ENCODE peak calls at places on chromosomes 16 and 17, in four cellular contexts. I, C, X and F are unnamed samples.

GRCh38 chr16:89094252-89094901 is 725 bp downstream of the ACSF3 start:
- DNase-seq in I (no peak), X (no peak), C (peak), F (no peak)

GRCh38 chr16:86118467-86119307 is 219.7 kb downstream of the IRF8 start:
- DNase-seq in X (no peak), C (no peak), I (no peak), F (no peak)

GRCh38 chr16:11914210-11914758 is 1.5 kb downstream of the GSPT1 start:
- DNase-seq in C (no peak), I (no peak), X (no peak), F (no peak)

GRCh38 chr17:37781451-37781850 is 36.6 kb upstream of the HNF1B start:
- DNase-seq in X (no peak), C (no peak), I (no peak), F (no peak)

GRCh38 chr17:80986046-80986445 is 5.6 kb upstream of the CHMP6 start:
- DNase-seq in C (no peak), X (no peak), I (no peak), F (no peak)

GRCh38 chr17:34613064-34614019 is 34.0 kb downstream of the TMEM132E start:
- DNase-seq in C (no peak), X (peak), I (no peak), F (no peak)

GRCh38 chr17:75250009-75250471 is 11.4 kb downstream of the GGA3 start:
- DNase-seq in I (no peak), C (no peak), X (no peak), F (no peak)

GRCh38 chr16:88578446-88579313 is 8.5 kb downstream of the ZC3H18 start:
- DNase-seq in X (no peak), I (no peak), C (no peak), F (no peak)

GRCh38 chr17:69012895-69013805 is 47.6 kb downstream of the ABCA9 start:
- DNase-seq in X (peak), C (no peak), I (no peak), F (no peak)

GRCh38 chr16:65426484-65426883 is 304.6 kb upstream of the CDH11 start:
- DNase-seq in C (no peak), I (no peak), X (no peak), F (no peak)

GRCh38 chr16:65289022-65289421 is 167.2 kb upstream of the CDH11 start:
- DNase-seq in I (no peak), X (no peak), C (no peak), F (no peak)

GRCh38 chr17:63446981-63447687 is 1.0 kb upstream of the CYB561 start:
- DNase-seq in I (no peak), C (no peak), X (no peak), F (no peak)

GRCh38 chr16:70689035-70689969 is 3.4 kb upstream of the MTSS2 start:
- DNase-seq in X (no peak), C (peak), I (no peak), F (no peak)

GRCh38 chr17:41965694-41966375 is 760 bp upstream of the CNP start:
- DNase-seq in X (peak), C (peak), I (peak), F (peak)

GRCh38 chr17:68535903-68536302 is 23.7 kb downstream of the PRKAR1A start:
- DNase-seq in C (no peak), I (no peak), X (no peak), F (no peak)

GRCh38 chr17:726331-726919 is 6.0 kb upstream of the TLCD3A start:
- DNase-seq in X (no peak), C (no peak), I (no peak), F (no peak)

GRCh38 chr17:66984730-66985129 is 20.2 kb downstream of the CACNG4 start:
- DNase-seq in I (no peak), X (no peak), C (no peak), F (no peak)

GRCh38 chr17:1714488-1714979 is 4.4 kb upstream of the TLCD2 start:
- DNase-seq in I (peak), X (peak), C (peak), F (no peak)

GRCh38 chr16:24117680-24118079 is 138.5 kb upstream of the CACNG3 start:
- DNase-seq in C (no peak), I (no peak), X (no peak), F (no peak)

GRCh38 chr16:728131-728889 is 1.4 kb downstream of the HAGHL start:
- DNase-seq in X (peak), C (no peak), I (peak), F (no peak)

GRCh38 chr16:62035115-62036092 is 834 bp downstream of the CDH8 start:
- DNase-seq in X (no peak), I (no peak), C (no peak), F (no peak)

GRCh38 chr16:65200857-65201256 is 79.0 kb upstream of the CDH11 start:
- DNase-seq in I (no peak), X (no peak), C (no peak), F (no peak)

GRCh38 chr16:14002416-14002815 is 68.7 kb upstream of the MRTFB start:
- DNase-seq in X (no peak), C (no peak), I (no peak), F (no peak)

GRCh38 chr16:1261131-1261917 is 5.5 kb downstream of the TPSD1 start:
- DNase-seq in X (no peak), C (no peak), I (no peak), F (no peak)

GRCh38 chr16:78127130-78127529 is 27.7 kb downstream of the WWOX start:
- DNase-seq in C (no peak), I (no peak), X (no peak), F (no peak)

GRCh38 chr17:21214777-21215541 is 998 bp upstream of the TMEM11 start:
- DNase-seq in I (no peak), C (no peak), X (no peak), F (no peak)

GRCh38 chr17:82020874-82021727 is 1.6 kb downstream of the CENPX start:
- DNase-seq in X (no peak), C (peak), I (peak), F (no peak)

GRCh38 chr17:81481011-81481799 is 31.4 kb downstream of the ACTG1 start:
- DNase-seq in I (no peak), C (no peak), X (peak), F (no peak)

GRCh38 chr17:20267459-20267842 is 199.9 kb downstream of the LGALS9B start:
- DNase-seq in C (no peak), I (no peak), X (no peak), F (no peak)

GRCh38 chr17:64784353-64784798 is 122.3 kb upstream of the SMURF2 start:
- DNase-seq in X (no peak), I (no peak), C (no peak), F (no peak)

GRCh38 chr17:42312285-42313130 is 24.2 kb downstream of the STAT5A start:
- DNase-seq in X (peak), C (peak), I (no peak), F (no peak)

GRCh38 chr16:77780378-77780837 is 8.0 kb upstream of the VAT1L start:
- DNase-seq in C (peak), X (no peak), I (peak), F (peak)

GRCh38 chr17:44522883-44523671 is 19.9 kb upstream of the GPATCH8 start:
- DNase-seq in I (peak), C (peak), X (peak), F (no peak)

GRCh38 chr17:8410882-8411238 is 13.2 kb upstream of the RNF222 start:
- DNase-seq in I (no peak), X (no peak), C (no peak), F (no peak)

GRCh38 chr16:27475561-27475960 is 73.6 kb downstream of the IL21R start:
- DNase-seq in C (no peak), I (no peak), X (no peak), F (no peak)

GRCh38 chr17:40545660-40546059 is 19.6 kb downstream of the CCR7 start:
- DNase-seq in I (no peak), C (no peak), X (no peak), F (no peak)

GRCh38 chr16:88591577-88592021 is 21.4 kb downstream of the ZC3H18 start:
- DNase-seq in I (no peak), C (no peak), X (no peak), F (no peak)

GRCh38 chr17:64150237-64151015 is 20.5 kb upstream of the ERN1 start:
- DNase-seq in X (no peak), I (no peak), C (peak), F (no peak)

DNA sequence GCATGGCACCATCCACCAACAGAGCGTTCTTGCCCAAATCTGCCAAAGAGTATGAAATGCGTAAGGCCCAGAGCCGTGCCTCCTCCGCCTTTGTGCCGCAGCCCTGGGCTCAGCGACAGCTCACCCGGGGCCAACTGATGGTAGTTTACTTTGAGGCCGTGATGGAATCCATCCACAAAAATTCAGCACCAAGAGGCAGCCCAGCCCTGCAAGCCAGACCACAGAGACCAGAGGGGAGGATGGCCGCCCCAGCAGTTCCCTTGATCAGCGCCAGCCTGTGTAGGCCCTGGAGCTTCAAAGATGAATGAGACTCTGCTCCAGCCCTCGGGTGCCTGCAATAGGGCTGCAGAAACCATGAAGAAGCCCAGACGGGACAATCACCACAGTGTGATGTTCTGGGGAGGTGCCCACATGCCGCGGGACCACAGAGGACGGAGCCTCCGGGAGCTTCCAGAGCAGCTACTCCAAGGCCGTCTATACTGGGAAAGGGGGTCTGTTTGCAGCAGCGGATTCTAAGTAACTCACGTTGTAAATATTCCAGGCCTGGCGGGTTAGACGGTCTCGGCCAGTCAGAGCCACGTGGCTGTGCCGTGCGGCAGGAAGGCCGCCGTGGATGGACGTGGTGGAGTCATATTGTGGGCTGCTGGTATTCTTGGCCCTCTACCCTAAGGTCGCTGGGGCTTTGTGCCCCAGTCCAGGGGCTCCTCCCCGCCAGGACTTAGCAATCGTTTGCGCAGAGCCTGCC is 80.3 kb downstream of the RBFOX3 start:
- DNase-seq in I (no peak), X (no peak), C (no peak), F (no peak)
- TF ChIP-seq TCF7L2 in I (no peak), X (no peak), C (no peak), F (no peak)

GRCh38 chr16:21599158-21599993 is at the start of gene METTL9:
- DNase-seq in I (peak), X (peak), C (peak), F (peak)
- TF ChIP-seq REST in I (no peak), X (peak), C (peak), F (no peak)

DNA sequence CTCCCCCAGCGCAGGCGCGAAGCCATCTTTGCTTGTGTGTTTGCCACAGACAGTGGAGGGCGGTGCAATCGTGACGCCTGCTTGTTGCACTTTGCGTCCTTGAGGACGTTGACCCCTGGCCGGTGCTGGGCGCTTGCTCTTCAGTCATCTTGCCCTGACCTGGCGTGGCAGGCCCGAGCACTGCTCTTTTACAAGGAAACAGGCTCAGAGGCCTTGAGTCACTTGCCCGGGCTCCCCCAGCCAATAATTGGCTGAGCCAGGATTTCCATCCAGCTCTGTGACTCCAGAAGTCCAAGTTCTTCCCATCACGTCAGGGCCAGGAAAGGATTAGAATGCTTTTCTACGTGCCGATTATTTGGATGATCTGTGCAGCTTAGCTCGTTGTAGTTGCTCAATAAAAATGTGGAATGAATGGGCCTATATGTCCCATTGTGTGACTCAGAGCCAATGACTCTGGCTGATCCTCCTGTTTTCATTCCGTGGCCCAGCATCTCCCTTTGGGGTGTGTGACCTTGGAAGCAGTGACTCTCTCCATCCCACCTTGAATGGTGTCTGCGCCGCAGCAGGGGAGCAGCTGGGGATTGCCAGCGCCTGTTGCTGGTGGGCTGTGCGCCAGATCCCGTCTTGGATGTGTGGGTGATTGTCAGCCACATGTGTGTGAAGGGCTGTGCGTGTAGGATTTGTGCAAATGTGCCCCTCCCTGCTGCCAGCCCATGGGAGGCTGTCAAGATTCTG is 214.1 kb downstream of the SEC14L1 start:
- DNase-seq in C (peak), I (no peak), X (no peak), F (no peak)
- TF ChIP-seq TCF7L2 in C (no peak), I (no peak), X (no peak), F (peak)

GRCh38 chr16:84836967-84837366 is 17.2 kb downstream of the CRISPLD2 start:
- DNase-seq in I (no peak), X (no peak), C (no peak), F (no peak)

GRCh38 chr16:84838383-84838948 is 18.7 kb downstream of the CRISPLD2 start:
- DNase-seq in X (no peak), C (no peak), I (no peak), F (no peak)

GRCh38 chr16:84833542-84834402 is 14.0 kb downstream of the CRISPLD2 start:
- DNase-seq in I (no peak), C (no peak), X (no peak), F (no peak)

GRCh38 chr16:84834403-84834772 is 14.6 kb downstream of the CRISPLD2 start:
- DNase-seq in I (no peak), X (no peak), C (no peak), F (no peak)

DNA sequence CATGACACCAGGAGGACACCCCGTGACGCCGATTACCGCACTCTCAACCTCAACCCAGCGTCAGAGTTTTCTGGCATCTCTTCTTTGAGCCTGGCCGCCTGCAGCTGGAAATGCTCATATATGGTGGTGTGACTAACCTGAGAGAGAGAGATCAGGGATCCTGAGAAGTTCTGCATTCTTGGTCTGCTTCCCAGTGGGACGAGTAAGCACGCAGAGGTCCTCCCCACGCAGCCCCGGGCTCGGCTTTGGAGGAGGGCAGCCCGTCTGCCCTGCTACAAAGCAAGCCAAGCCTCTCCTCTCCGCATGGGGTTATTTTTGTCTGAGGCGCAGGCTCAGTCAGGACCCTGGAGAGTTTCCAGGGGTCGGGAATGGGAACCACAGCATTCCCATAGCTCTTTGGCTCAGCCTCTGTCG is 16.5 kb downstream of the CRISPLD2 start:
- DNase-seq in X (no peak), I (no peak), C (no peak), F (no peak)
- TF ChIP-seq REST in X (no peak), I (no peak), C (peak), F (peak)

GRCh38 chr16:48413291-48413690 is 28.1 kb upstream of the SIAH1 start:
- DNase-seq in X (no peak), C (no peak), I (no peak), F (no peak)

GRCh38 chr16:48405153-48405552 is 19.9 kb upstream of the SIAH1 start:
- DNase-seq in C (no peak), I (no peak), X (no peak), F (no peak)

GRCh38 chr16:48405907-48406306 is 20.7 kb upstream of the SIAH1 start:
- DNase-seq in C (peak), I (no peak), X (no peak), F (no peak)

GRCh38 chr16:48408688-48409087 is 23.5 kb upstream of the SIAH1 start:
- DNase-seq in X (no peak), C (no peak), I (no peak), F (no peak)

GRCh38 chr16:48409839-48410610 is 24.8 kb upstream of the SIAH1 start:
- DNase-seq in I (no peak), C (peak), X (peak), F (no peak)
- TF ChIP-seq TCF7L2 in I (no peak), C (no peak), X (no peak), F (no peak)

GRCh38 chr16:56625140-56625942 is at the start of gene MT1E:
- DNase-seq in X (no peak), I (peak), C (peak), F (no peak)

GRCh38 chr16:56623637-56624036 is 1.9 kb upstream of the MT1E start:
- DNase-seq in I (no peak), X (no peak), C (no peak), F (no peak)

GRCh38 chr16:56628486-56629035 is 3.0 kb downstream of the MT1E start:
- DNase-seq in C (peak), X (no peak), I (no peak), F (no peak)

GRCh38 chr16:56626685-56627084 is 1.1 kb downstream of the MT1E start:
- DNase-seq in C (no peak), X (no peak), I (no peak), F (no peak)

DNA sequence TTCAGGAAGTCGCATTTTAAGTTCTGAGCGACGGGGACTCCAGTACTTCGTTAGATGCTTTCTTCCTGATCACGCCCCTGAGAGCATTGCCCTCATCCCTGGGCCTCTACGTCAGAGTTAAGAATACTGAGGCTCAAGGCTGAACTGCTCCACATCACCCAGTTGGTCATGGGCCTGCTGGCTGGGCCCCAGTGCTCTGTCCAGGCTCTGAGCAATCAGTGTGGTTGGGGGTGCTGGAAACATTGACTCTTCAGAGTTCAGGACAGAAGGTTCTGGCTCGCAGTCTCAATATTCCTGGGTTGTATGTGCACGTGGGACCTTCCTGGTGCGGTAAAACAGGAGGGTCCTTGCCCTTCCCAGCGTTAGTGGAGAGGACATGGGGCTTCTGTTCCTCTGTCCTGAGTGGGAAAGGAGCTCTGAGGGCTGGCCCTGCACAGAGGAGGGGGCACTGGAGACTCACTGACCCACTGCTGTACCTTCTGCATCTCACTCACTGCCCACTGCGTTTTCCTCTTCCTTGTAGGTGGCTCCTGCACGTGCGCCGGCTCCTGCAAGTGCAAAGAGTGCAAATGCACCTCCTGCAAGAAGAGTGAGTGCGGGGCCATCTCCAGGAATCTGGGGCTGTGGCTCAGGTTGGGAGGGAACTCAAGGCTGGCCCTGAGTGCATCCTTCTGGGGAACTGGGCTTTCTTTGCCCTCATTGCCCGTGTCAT is 518 bp downstream of the MT1E start:
- DNase-seq in C (no peak), I (no peak), X (no peak), F (no peak)
- TF ChIP-seq REST in C (no peak), I (no peak), X (no peak), F (peak)